ENCODE peak calls at places on chromosomes 4 and X, in four cellular contexts. One of them, this sample, is unnamed.

GRCh38 chr4:37717575-37717974 is 31.4 kb upstream of the RELL1 start:
- DNase-seq in myocyte: peak; percentile 56
- DNase-seq in AML-193: no peak
- DNase-seq in H9: no peak
- DNase-seq in this sample: no peak

GRCh38 chr4:8871417-8872401 is at the start of gene HMX1:
- DNase-seq in myocyte: no peak
- DNase-seq in AML-193: no peak
- DNase-seq in H9: peak; percentile 80
- DNase-seq in this sample: no peak

GRCh38 chrX:134734343-134735001 is 76.2 kb upstream of the PLAC1 start:
- DNase-seq in myocyte: peak; percentile 71
- DNase-seq in AML-193: no peak
- DNase-seq in H9: no peak
- DNase-seq in this sample: no peak

GRCh38 chr4:164221631-164222030 is 532.3 kb upstream of the SMIM31 start:
- DNase-seq in myocyte: peak; percentile 6
- DNase-seq in AML-193: no peak
- DNase-seq in H9: no peak
- DNase-seq in this sample: no peak

GRCh38 chr4:137922721-137923120 is 319.4 kb downstream of the SLC7A11 start:
- DNase-seq in myocyte: peak; percentile 58
- DNase-seq in AML-193: no peak
- DNase-seq in H9: no peak
- DNase-seq in this sample: no peak

GRCh38 chr4:7333024-7333780 is 101.5 kb downstream of the PSAPL1 start:
- DNase-seq in myocyte: no peak
- DNase-seq in AML-193: no peak
- DNase-seq in H9: no peak
- DNase-seq in this sample: no peak

GRCh38 chr4:15231265-15232091 is 196.4 kb upstream of the C1QTNF7 start:
- DNase-seq in myocyte: peak; percentile 88
- DNase-seq in AML-193: peak; percentile 65
- DNase-seq in H9: peak; percentile 71
- DNase-seq in this sample: peak; percentile 39

GRCh38 chr4:38154681-38155588 is 194.7 kb downstream of the PTTG2 start:
- DNase-seq in myocyte: peak; percentile 81
- DNase-seq in AML-193: peak; percentile 29
- DNase-seq in H9: no peak
- DNase-seq in this sample: no peak

GRCh38 chrX:124228849-124229248 is 103.6 kb upstream of the TEX13D start:
- DNase-seq in myocyte: no peak
- DNase-seq in AML-193: no peak
- DNase-seq in H9: no peak
- DNase-seq in this sample: no peak

GRCh38 chr4:40056722-40057539 is at the start of gene N4BP2:
- DNase-seq in myocyte: peak; percentile 83
- DNase-seq in AML-193: peak; percentile 69
- DNase-seq in H9: peak; percentile 78
- DNase-seq in this sample: no peak

GRCh38 chrX:323721-324628 is 5.4 kb upstream of the GTPBP6 start:
- DNase-seq in myocyte: peak; percentile 30
- DNase-seq in AML-193: no peak
- DNase-seq in H9: peak; percentile 82
- DNase-seq in this sample: no peak

GRCh38 chrX:103949506-103949905 is 12.9 kb upstream of the TMSB15B start:
- DNase-seq in myocyte: no peak
- DNase-seq in AML-193: no peak
- DNase-seq in H9: no peak
- DNase-seq in this sample: no peak

GRCh38 chr4:145679991-145680455 is at the start of gene C4orf51:
- DNase-seq in myocyte: peak; percentile 84
- DNase-seq in AML-193: no peak
- DNase-seq in H9: no peak
- DNase-seq in this sample: no peak

GRCh38 chr4:16757080-16757521 is 141.3 kb downstream of the LDB2 start:
- DNase-seq in myocyte: no peak
- DNase-seq in AML-193: no peak
- DNase-seq in H9: no peak
- DNase-seq in this sample: no peak

GRCh38 chrX:108415891-108416290 is 22.3 kb downstream of the COL4A6 start:
- DNase-seq in myocyte: no peak
- DNase-seq in AML-193: no peak
- DNase-seq in H9: no peak
- DNase-seq in this sample: no peak

GRCh38 chr4:115053313-115053712 is 60.1 kb downstream of the NDST4 start:
- DNase-seq in myocyte: no peak
- DNase-seq in AML-193: no peak
- DNase-seq in H9: no peak
- DNase-seq in this sample: no peak

GRCh38 chrX:64536740-64537139 is 141.5 kb upstream of the MTMR8 start:
- DNase-seq in myocyte: no peak
- DNase-seq in AML-193: no peak
- DNase-seq in H9: no peak
- DNase-seq in this sample: no peak

GRCh38 chr4:3250438-3250955 is 1.5 kb downstream of the MSANTD1 start:
- DNase-seq in myocyte: no peak
- DNase-seq in AML-193: no peak
- DNase-seq in H9: peak; percentile 83
- DNase-seq in this sample: no peak

GRCh38 chrX:149037301-149037700 is 467.8 kb downstream of the IDS start:
- DNase-seq in myocyte: no peak
- DNase-seq in AML-193: no peak
- DNase-seq in H9: no peak
- DNase-seq in this sample: no peak

GRCh38 chr4:56038763-56039162 is 90.0 kb downstream of the CEP135 start:
- DNase-seq in myocyte: no peak
- DNase-seq in AML-193: no peak
- DNase-seq in H9: no peak
- DNase-seq in this sample: no peak

GRCh38 chr4:79198886-79199591 is 126.8 kb downstream of the NAA11 start:
- DNase-seq in myocyte: peak; percentile 16
- DNase-seq in AML-193: no peak
- DNase-seq in H9: no peak
- DNase-seq in this sample: no peak

GRCh38 chrX:39115166-39115565 is 313.9 kb downstream of the MID1IP1 start:
- DNase-seq in myocyte: no peak
- DNase-seq in AML-193: no peak
- DNase-seq in H9: no peak
- DNase-seq in this sample: no peak

GRCh38 chrX:82816001-82816400 is 692.1 kb upstream of the POU3F4 start:
- DNase-seq in myocyte: peak; percentile 2
- DNase-seq in AML-193: no peak
- DNase-seq in H9: no peak
- DNase-seq in this sample: no peak

GRCh38 chr4:107853444-107854325 is 29.0 kb downstream of the SGMS2 start:
- DNase-seq in myocyte: peak; percentile 52
- DNase-seq in AML-193: no peak
- DNase-seq in H9: no peak
- DNase-seq in this sample: no peak

GRCh38 chrX:17022205-17022604 is 75.7 kb downstream of the REPS2 start:
- DNase-seq in myocyte: peak; percentile 41
- DNase-seq in AML-193: no peak
- DNase-seq in H9: no peak
- DNase-seq in this sample: no peak

GRCh38 chr4:167031534-167032156 is 202.6 kb downstream of the SPOCK3 start:
- DNase-seq in myocyte: no peak
- DNase-seq in AML-193: no peak
- DNase-seq in H9: no peak
- DNase-seq in this sample: no peak

GRCh38 chrX:124010157-124010556 is 48.7 kb downstream of the STAG2 start:
- DNase-seq in myocyte: no peak
- DNase-seq in AML-193: no peak
- DNase-seq in H9: no peak
- DNase-seq in this sample: no peak